ENCODE peak calls at places on chromosomes 2 and 18, in eight cellular contexts. One of them, this sample, is unnamed.

GRCh38 chr2:236014408-236015131 is 153.6 kb downstream of the GBX2 start:
- DNase-seq in bronchial epithelial cell: no peak
- DNase-seq in K562: no peak
- DNase-seq in tibial nerve: no peak
- DNase-seq in RWPE1: no peak
- DNase-seq in DND-41: no peak
- DNase-seq in CD8-positive, alpha-beta T cell: no peak
- DNase-seq in astrocyte: no peak
- DNase-seq in this sample: no peak

GRCh38 chr2:202064206-202064880 is 8.7 kb upstream of the KIAA2012 start:
- DNase-seq in bronchial epithelial cell: peak
- DNase-seq in K562: no peak
- DNase-seq in tibial nerve: no peak
- DNase-seq in RWPE1: no peak
- DNase-seq in DND-41: no peak
- DNase-seq in CD8-positive, alpha-beta T cell: no peak
- DNase-seq in astrocyte: peak
- DNase-seq in this sample: peak

GRCh38 chr2:19205983-19206533 is 152.4 kb downstream of the OSR1 start:
- DNase-seq in bronchial epithelial cell: no peak
- DNase-seq in K562: no peak
- DNase-seq in tibial nerve: no peak
- DNase-seq in RWPE1: no peak
- DNase-seq in DND-41: no peak
- DNase-seq in CD8-positive, alpha-beta T cell: no peak
- DNase-seq in astrocyte: no peak
- DNase-seq in this sample: no peak

GRCh38 chr2:67867735-67868134 is 195.1 kb downstream of the C1D start:
- DNase-seq in bronchial epithelial cell: peak
- DNase-seq in K562: no peak
- DNase-seq in tibial nerve: no peak
- DNase-seq in RWPE1: peak
- DNase-seq in DND-41: no peak
- DNase-seq in CD8-positive, alpha-beta T cell: no peak
- DNase-seq in astrocyte: peak
- DNase-seq in this sample: peak

GRCh38 chr2:165238295-165238694 is 919 bp upstream of the SCN2A start:
- DNase-seq in bronchial epithelial cell: peak
- DNase-seq in K562: peak
- DNase-seq in tibial nerve: no peak
- DNase-seq in RWPE1: no peak
- DNase-seq in DND-41: peak
- DNase-seq in CD8-positive, alpha-beta T cell: no peak
- DNase-seq in astrocyte: peak
- DNase-seq in this sample: no peak

GRCh38 chr2:18151237-18151636 is 272.8 kb downstream of the KCNS3 start:
- DNase-seq in bronchial epithelial cell: no peak
- DNase-seq in K562: no peak
- DNase-seq in tibial nerve: no peak
- DNase-seq in RWPE1: no peak
- DNase-seq in DND-41: no peak
- DNase-seq in CD8-positive, alpha-beta T cell: no peak
- DNase-seq in astrocyte: no peak
- DNase-seq in this sample: no peak

GRCh38 chr2:14633451-14634211 is 1.1 kb downstream of the LRATD1 start:
- DNase-seq in bronchial epithelial cell: no peak
- DNase-seq in K562: no peak
- DNase-seq in tibial nerve: no peak
- DNase-seq in RWPE1: no peak
- DNase-seq in DND-41: no peak
- DNase-seq in CD8-positive, alpha-beta T cell: no peak
- DNase-seq in astrocyte: no peak
- DNase-seq in this sample: no peak

GRCh38 chr2:38719706-38720105 is 31.5 kb downstream of the SRSF7 start:
- DNase-seq in bronchial epithelial cell: no peak
- DNase-seq in K562: no peak
- DNase-seq in tibial nerve: no peak
- DNase-seq in RWPE1: no peak
- DNase-seq in DND-41: no peak
- DNase-seq in CD8-positive, alpha-beta T cell: no peak
- DNase-seq in astrocyte: no peak
- DNase-seq in this sample: no peak

GRCh38 chr2:190842606-190843104 is 38.0 kb upstream of the GLS start:
- DNase-seq in bronchial epithelial cell: no peak
- DNase-seq in K562: no peak
- DNase-seq in tibial nerve: no peak
- DNase-seq in RWPE1: no peak
- DNase-seq in DND-41: no peak
- DNase-seq in CD8-positive, alpha-beta T cell: no peak
- DNase-seq in astrocyte: no peak
- DNase-seq in this sample: no peak

GRCh38 chr2:20052872-20053281 is 1.4 kb upstream of the LAPTM4A start:
- DNase-seq in bronchial epithelial cell: peak
- DNase-seq in K562: peak
- DNase-seq in tibial nerve: peak
- DNase-seq in RWPE1: peak
- DNase-seq in DND-41: no peak
- DNase-seq in CD8-positive, alpha-beta T cell: no peak
- DNase-seq in astrocyte: peak
- DNase-seq in this sample: peak

GRCh38 chr2:15901095-15901807 is 39.1 kb upstream of the MYCN start:
- DNase-seq in bronchial epithelial cell: no peak
- DNase-seq in K562: no peak
- DNase-seq in tibial nerve: no peak
- DNase-seq in RWPE1: no peak
- DNase-seq in DND-41: no peak
- DNase-seq in CD8-positive, alpha-beta T cell: no peak
- DNase-seq in astrocyte: no peak
- DNase-seq in this sample: no peak

GRCh38 chr2:95278051-95278471 is 3.8 kb downstream of the PROM2 start:
- DNase-seq in bronchial epithelial cell: peak
- DNase-seq in K562: peak
- DNase-seq in tibial nerve: no peak
- DNase-seq in RWPE1: peak
- DNase-seq in DND-41: no peak
- DNase-seq in CD8-positive, alpha-beta T cell: no peak
- DNase-seq in astrocyte: peak
- DNase-seq in this sample: peak

GRCh38 chr18:22871809-22872525 is 61.2 kb upstream of the RBBP8 start:
- DNase-seq in bronchial epithelial cell: no peak
- DNase-seq in K562: no peak
- DNase-seq in tibial nerve: no peak
- DNase-seq in RWPE1: no peak
- DNase-seq in DND-41: no peak
- DNase-seq in CD8-positive, alpha-beta T cell: no peak
- DNase-seq in astrocyte: peak
- DNase-seq in this sample: no peak

GRCh38 chr18:62716679-62717058 is 1.3 kb downstream of the PHLPP1 start:
- DNase-seq in bronchial epithelial cell: no peak
- DNase-seq in K562: peak
- DNase-seq in tibial nerve: no peak
- DNase-seq in RWPE1: peak
- DNase-seq in DND-41: no peak
- DNase-seq in CD8-positive, alpha-beta T cell: peak
- DNase-seq in astrocyte: peak
- DNase-seq in this sample: no peak

GRCh38 chr18:5894215-5894612 is 1.1 kb downstream of the TMEM200C start:
- DNase-seq in bronchial epithelial cell: no peak
- DNase-seq in K562: no peak
- DNase-seq in tibial nerve: no peak
- DNase-seq in RWPE1: no peak
- DNase-seq in DND-41: no peak
- DNase-seq in CD8-positive, alpha-beta T cell: no peak
- DNase-seq in astrocyte: no peak
- DNase-seq in this sample: no peak

GRCh38 chr2:54709341-54709809 is 14.1 kb upstream of the EML6 start:
- DNase-seq in bronchial epithelial cell: peak
- DNase-seq in K562: no peak
- DNase-seq in tibial nerve: no peak
- DNase-seq in RWPE1: no peak
- DNase-seq in DND-41: no peak
- DNase-seq in CD8-positive, alpha-beta T cell: no peak
- DNase-seq in astrocyte: no peak
- DNase-seq in this sample: no peak

GRCh38 chr2:123636232-123636631 is 388.9 kb upstream of the CNTNAP5 start:
- DNase-seq in bronchial epithelial cell: no peak
- DNase-seq in K562: no peak
- DNase-seq in tibial nerve: no peak
- DNase-seq in RWPE1: no peak
- DNase-seq in DND-41: no peak
- DNase-seq in CD8-positive, alpha-beta T cell: no peak
- DNase-seq in astrocyte: no peak
- DNase-seq in this sample: no peak

GRCh38 chr18:51933903-51934302 is 406.1 kb upstream of the DCC start:
- DNase-seq in bronchial epithelial cell: no peak
- DNase-seq in K562: no peak
- DNase-seq in tibial nerve: no peak
- DNase-seq in RWPE1: no peak
- DNase-seq in DND-41: no peak
- DNase-seq in CD8-positive, alpha-beta T cell: no peak
- DNase-seq in astrocyte: no peak
- DNase-seq in this sample: no peak

GRCh38 chr2:178928077-178928476 is 120.9 kb upstream of the TTN start:
- DNase-seq in bronchial epithelial cell: no peak
- DNase-seq in K562: no peak
- DNase-seq in tibial nerve: no peak
- DNase-seq in RWPE1: no peak
- DNase-seq in DND-41: no peak
- DNase-seq in CD8-positive, alpha-beta T cell: no peak
- DNase-seq in astrocyte: no peak
- DNase-seq in this sample: no peak

GRCh38 chr18:11666831-11667230 is 22.2 kb upstream of the GNAL start:
- DNase-seq in bronchial epithelial cell: no peak
- DNase-seq in K562: no peak
- DNase-seq in tibial nerve: no peak
- DNase-seq in RWPE1: no peak
- DNase-seq in DND-41: no peak
- DNase-seq in CD8-positive, alpha-beta T cell: no peak
- DNase-seq in astrocyte: no peak
- DNase-seq in this sample: no peak

GRCh38 chr2:23021311-23022120 is 363.5 kb upstream of the KLHL29 start:
- DNase-seq in bronchial epithelial cell: no peak
- DNase-seq in K562: no peak
- DNase-seq in tibial nerve: no peak
- DNase-seq in RWPE1: no peak
- DNase-seq in DND-41: no peak
- DNase-seq in CD8-positive, alpha-beta T cell: no peak
- DNase-seq in astrocyte: no peak
- DNase-seq in this sample: no peak

GRCh38 chr2:23015651-23016050 is 369.3 kb upstream of the KLHL29 start:
- DNase-seq in bronchial epithelial cell: no peak
- DNase-seq in K562: no peak
- DNase-seq in tibial nerve: no peak
- DNase-seq in RWPE1: no peak
- DNase-seq in DND-41: no peak
- DNase-seq in CD8-positive, alpha-beta T cell: no peak
- DNase-seq in astrocyte: no peak
- DNase-seq in this sample: no peak

GRCh38 chr2:23023722-23024121 is 361.3 kb upstream of the KLHL29 start:
- DNase-seq in bronchial epithelial cell: no peak
- DNase-seq in K562: no peak
- DNase-seq in tibial nerve: no peak
- DNase-seq in RWPE1: no peak
- DNase-seq in DND-41: no peak
- DNase-seq in CD8-positive, alpha-beta T cell: no peak
- DNase-seq in astrocyte: no peak
- DNase-seq in this sample: no peak

GRCh38 chr2:23019476-23019875 is 365.5 kb upstream of the KLHL29 start:
- DNase-seq in bronchial epithelial cell: no peak
- DNase-seq in K562: no peak
- DNase-seq in tibial nerve: no peak
- DNase-seq in RWPE1: no peak
- DNase-seq in DND-41: no peak
- DNase-seq in CD8-positive, alpha-beta T cell: no peak
- DNase-seq in astrocyte: no peak
- DNase-seq in this sample: no peak

GRCh38 chr2:23020659-23021058 is 364.3 kb upstream of the KLHL29 start:
- DNase-seq in bronchial epithelial cell: no peak
- DNase-seq in K562: no peak
- DNase-seq in tibial nerve: no peak
- DNase-seq in RWPE1: no peak
- DNase-seq in DND-41: no peak
- DNase-seq in CD8-positive, alpha-beta T cell: no peak
- DNase-seq in astrocyte: no peak
- DNase-seq in this sample: no peak
- TF ChIP-seq CTCF in bronchial epithelial cell: no peak
- TF ChIP-seq CTCF in K562: no peak
- TF ChIP-seq CTCF in tibial nerve: no peak
- TF ChIP-seq CTCF in RWPE1: no peak
- TF ChIP-seq CTCF in DND-41: no peak
- TF ChIP-seq CTCF in CD8-positive, alpha-beta T cell: no peak
- TF ChIP-seq CTCF in astrocyte: no peak
- TF ChIP-seq CTCF in this sample: no peak

GRCh38 chr18:78884502-78884901 is 95.1 kb upstream of the SALL3 start:
- DNase-seq in bronchial epithelial cell: peak
- DNase-seq in K562: no peak
- DNase-seq in tibial nerve: no peak
- DNase-seq in RWPE1: no peak
- DNase-seq in DND-41: no peak
- DNase-seq in CD8-positive, alpha-beta T cell: no peak
- DNase-seq in astrocyte: no peak
- DNase-seq in this sample: no peak
- TF ChIP-seq CTCF in bronchial epithelial cell: no peak
- TF ChIP-seq CTCF in K562: no peak
- TF ChIP-seq CTCF in tibial nerve: no peak
- TF ChIP-seq CTCF in RWPE1: no peak
- TF ChIP-seq CTCF in DND-41: peak
- TF ChIP-seq CTCF in CD8-positive, alpha-beta T cell: no peak
- TF ChIP-seq CTCF in astrocyte: no peak
- TF ChIP-seq CTCF in this sample: no peak

GRCh38 chr2:171723724-171724683 is 36.7 kb downstream of the DYNC1I2 start:
- DNase-seq in bronchial epithelial cell: no peak
- DNase-seq in K562: no peak
- DNase-seq in tibial nerve: no peak
- DNase-seq in RWPE1: no peak
- DNase-seq in DND-41: no peak
- DNase-seq in CD8-positive, alpha-beta T cell: no peak
- DNase-seq in astrocyte: peak
- DNase-seq in this sample: no peak
- TF ChIP-seq CTCF in bronchial epithelial cell: no peak
- TF ChIP-seq CTCF in K562: no peak
- TF ChIP-seq CTCF in tibial nerve: no peak
- TF ChIP-seq CTCF in RWPE1: no peak
- TF ChIP-seq CTCF in DND-41: peak
- TF ChIP-seq CTCF in CD8-positive, alpha-beta T cell: no peak
- TF ChIP-seq CTCF in astrocyte: no peak
- TF ChIP-seq CTCF in this sample: no peak

DNA sequence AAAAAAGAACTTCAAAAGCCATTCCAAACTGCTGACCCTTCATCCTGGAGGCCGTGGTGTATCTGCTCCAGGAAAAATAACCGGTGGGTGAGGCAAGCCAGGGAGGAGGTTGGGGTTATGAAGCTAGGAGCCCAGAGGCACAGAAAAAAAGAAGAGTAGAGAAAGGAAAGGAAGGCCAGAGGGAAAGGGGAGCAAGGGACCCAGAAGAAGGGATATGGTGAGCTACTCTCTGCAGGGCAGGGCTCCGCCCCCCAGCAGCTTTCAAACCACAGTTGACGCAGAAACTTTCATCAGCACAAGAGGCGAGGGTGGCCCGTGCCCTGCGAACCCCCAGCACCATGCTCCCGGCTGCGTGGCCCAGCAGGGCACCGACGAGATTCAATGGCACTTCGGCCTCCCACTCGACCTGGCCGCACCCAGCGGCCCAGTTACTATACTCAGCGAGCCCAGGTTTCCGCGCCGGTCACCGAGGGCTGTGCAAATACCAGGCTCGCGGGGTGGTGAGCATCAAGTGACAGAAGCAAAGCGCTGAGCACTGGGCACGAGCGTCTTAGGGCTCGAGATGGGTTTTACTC is 665 bp downstream of the MCM6 start:
- DNase-seq in bronchial epithelial cell: peak
- DNase-seq in K562: peak
- DNase-seq in tibial nerve: peak
- DNase-seq in RWPE1: peak
- DNase-seq in DND-41: peak
- DNase-seq in CD8-positive, alpha-beta T cell: peak
- DNase-seq in astrocyte: peak
- DNase-seq in this sample: peak
- TF ChIP-seq CTCF in bronchial epithelial cell: no peak
- TF ChIP-seq CTCF in K562: no peak
- TF ChIP-seq CTCF in tibial nerve: no peak
- TF ChIP-seq CTCF in RWPE1: no peak
- TF ChIP-seq CTCF in DND-41: peak
- TF ChIP-seq CTCF in CD8-positive, alpha-beta T cell: no peak
- TF ChIP-seq CTCF in astrocyte: no peak
- TF ChIP-seq CTCF in this sample: no peak